ENCODE peak calls at places on chromosomes 5 and 9, in six cellular contexts. U is ascending aorta, R is heart right ventricle, X is neural crest cell, P is prostate gland, B is dorsolateral prefrontal cortex. L is an unnamed sample.

GRCh38 chr9:120393386-120394057 is 186.4 kb downstream of the CDK5RAP2 start:
- DNase-seq in U (no peak), R (no peak), X (no peak), P (no peak), B (no peak), L (no peak)

GRCh38 chr9:117825609-117826347 is 121.6 kb downstream of the TLR4 start:
- DNase-seq in U (no peak), R (peak; percentile 3), X (no peak), P (no peak), B (no peak), L (no peak)

GRCh38 chr9:105921057-105921721 is 226.8 kb downstream of the TMEM38B start:
- DNase-seq in U (no peak), R (no peak), X (no peak), P (no peak), B (no peak), L (no peak)

GRCh38 chr9:115633099-115633498 is 515.1 kb upstream of the TNC start:
- DNase-seq in U (no peak), R (no peak), X (no peak), P (no peak), B (no peak), L (no peak)

GRCh38 chr5:173793677-173794570 is 94.2 kb upstream of the CPEB4 start:
- DNase-seq in U (no peak), R (no peak), X (no peak), P (no peak), B (no peak), L (no peak)

GRCh38 chr9:133515240-133515610 is 9.5 kb downstream of the MYMK start:
- DNase-seq in U (no peak), R (no peak), X (no peak), P (no peak), B (no peak), L (no peak)

GRCh38 chr9:137694962-137695875 is 76.4 kb downstream of the EHMT1 start:
- DNase-seq in U (no peak), R (peak; percentile 52), X (peak; percentile 65), P (peak; percentile 24), B (peak; percentile 80), L (peak; percentile 51)

GRCh38 chr9:133168432-133168831 is 4.7 kb upstream of the GBGT1 start:
- DNase-seq in U (no peak), R (no peak), X (no peak), P (no peak), B (no peak), L (no peak)

GRCh38 chr9:103183569-103184191 is 188.5 kb downstream of the CYLC2 start:
- DNase-seq in U (no peak), R (no peak), X (no peak), P (no peak), B (no peak), L (no peak)

GRCh38 chr5:37716405-37716804 is 123.4 kb downstream of the GDNF start:
- DNase-seq in U (no peak), R (no peak), X (no peak), P (no peak), B (no peak), L (no peak)
- TF ChIP-seq CTCF in U (no peak), R (no peak), X (no peak), P (no peak), B (no peak), L (no peak)

DNA sequence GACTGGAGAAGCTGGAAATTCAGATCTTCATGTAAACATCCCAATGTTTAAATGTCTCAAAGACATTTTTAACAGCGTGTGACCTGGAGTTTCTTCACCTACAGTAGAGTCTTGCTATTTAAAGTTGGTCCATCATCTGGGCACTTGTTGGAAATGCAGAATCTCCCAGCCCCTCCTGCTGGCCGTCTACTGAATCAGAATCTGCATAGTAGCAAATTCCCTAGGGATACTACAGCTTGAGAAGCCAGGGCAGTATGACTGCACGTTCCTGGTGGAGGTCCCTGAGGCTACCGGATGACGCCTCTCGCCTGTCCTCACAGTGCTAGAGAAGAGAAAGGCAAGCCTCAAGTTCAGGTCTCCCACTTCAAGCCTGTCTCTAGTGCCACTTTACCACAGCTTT is 15.7 kb downstream of the SAP30L start:
- DNase-seq in U (no peak), R (no peak), X (no peak), P (no peak), B (no peak), L (no peak)
- TF ChIP-seq CTCF in U (no peak), R (no peak), X (peak; percentile 14), P (no peak), B (no peak), L (peak; percentile 31)

GRCh38 chr9:69877852-69878507 is 57.4 kb downstream of the CFAP95 start:
- DNase-seq in U (no peak), R (no peak), X (no peak), P (no peak), B (no peak), L (no peak)
- TF ChIP-seq CTCF in U (peak; percentile 6), R (peak; percentile 68), X (peak; percentile 76), P (peak; percentile 69), B (peak; percentile 47), L (peak; percentile 67)

GRCh38 chr9:24342457-24342856 is 203.2 kb downstream of the IZUMO3 start:
- DNase-seq in U (no peak), R (no peak), X (no peak), P (no peak), B (no peak), L (no peak)
- TF ChIP-seq CTCF in U (no peak), R (no peak), X (no peak), P (no peak), B (no peak), L (no peak)

GRCh38 chr5:141496038-141496437 is 7.2 kb downstream of the PCDHGC5 start:
- DNase-seq in U (no peak), R (no peak), X (no peak), P (no peak), B (no peak), L (no peak)
- TF ChIP-seq CTCF in U (no peak), R (no peak), X (no peak), P (no peak), B (no peak), L (no peak)

GRCh38 chr9:14593406-14593805 is 99.8 kb downstream of the ZDHHC21 start:
- DNase-seq in U (no peak), R (no peak), X (no peak), P (no peak), B (no peak), L (no peak)
- TF ChIP-seq CTCF in U (no peak), R (no peak), X (no peak), P (no peak), B (no peak), L (no peak)

L was measured in progenitor cell of endocrine pancreas.